ENCODE peak calls at places on chromosomes 3 and 15, in six cellular contexts. N is transverse colon; I is CD4-positive, CD25-positive, alpha-beta regulatory T cell; F is body of pancreas; X is bronchial epithelial cell; T is right cardiac atrium. U is an unnamed sample. For H3K27me3, the result is how much of the 10 kb centered on the place peaks cover.

GRCh38 chr3:188294113-188294512 is 140.2 kb downstream of the LPP start:
- DNase-seq in T (no peak), F (no peak), N (no peak), I (no peak), X (no peak), U (no peak)

GRCh38 chr15:25596644-25597562 is 158.1 kb upstream of the UBE3A start:
- DNase-seq in X (no peak), F (no peak), I (no peak), T (peak), N (no peak), U (no peak)

GRCh38 chr15:25345943-25346342 is 92.9 kb downstream of the UBE3A start:
- DNase-seq in I (no peak), F (peak), N (no peak), X (peak), T (peak), U (peak)

GRCh38 chr3:70829101-70829500 is 516.7 kb upstream of the MDFIC2 start:
- DNase-seq in X (no peak), I (no peak), T (no peak), F (no peak), N (no peak), U (no peak)

GRCh38 chr3:140004271-140004670 is 69.3 kb downstream of the CLSTN2 start:
- DNase-seq in I (no peak), T (no peak), N (no peak), X (no peak), F (no peak), U (no peak)

GRCh38 chr3:158953131-158953530 is 151.3 kb downstream of the MFSD1 start:
- DNase-seq in X (peak), N (no peak), I (no peak), T (no peak), F (no peak), U (peak)

GRCh38 chr15:62063851-62064635 is 2.7 kb upstream of the C2CD4A start:
- DNase-seq in X (peak), T (no peak), I (no peak), F (peak), N (no peak), U (peak)

GRCh38 chr3:87997298-87997697 is 61.5 kb downstream of the CGGBP1 start:
- DNase-seq in T (no peak), I (no peak), F (peak), N (peak), X (peak), U (no peak)

GRCh38 chr3:11774296-11774877 is 72.3 kb downstream of the TAMM41 start:
- DNase-seq in N (peak), X (peak), F (peak), T (no peak), I (no peak), U (peak)

GRCh38 chr15:66482539-66482938 is 15.0 kb downstream of the SNAPC5 start:
- DNase-seq in F (no peak), T (no peak), N (no peak), X (no peak), I (no peak), U (no peak)
- H3K27me3 ChIP-seq in F (under half), T (under half), N (under half), X (under half), I (under half), U (under half)

GRCh38 chr3:3281024-3281423 is 101.5 kb upstream of the CRBN start:
- DNase-seq in T (no peak), X (no peak), F (no peak), I (no peak), N (no peak), U (no peak)

GRCh38 chr3:3288288-3288687 is 108.8 kb upstream of the CRBN start:
- DNase-seq in I (no peak), T (no peak), N (no peak), X (no peak), F (no peak), U (no peak)

DNA sequence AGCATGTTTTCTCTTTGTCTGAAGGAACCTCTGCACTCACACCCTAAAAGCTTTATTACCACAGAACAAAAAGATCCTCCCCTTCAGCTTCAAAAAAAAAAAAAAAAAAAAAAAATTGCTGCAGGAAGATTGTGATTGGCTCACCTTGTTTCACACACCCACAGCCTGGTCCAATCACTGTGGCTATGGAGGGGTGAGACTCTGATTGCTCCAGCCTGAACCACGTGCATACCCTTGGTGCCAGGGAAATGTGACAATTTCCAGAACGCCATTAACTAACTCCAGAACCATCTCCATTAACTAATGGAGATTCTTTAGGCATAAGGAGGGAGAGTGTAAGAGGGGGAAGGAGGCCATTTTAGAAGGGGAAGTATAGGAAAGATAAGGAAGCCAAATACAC is 106.5 kb upstream of the CRBN start:
- DNase-seq in N (no peak), F (no peak), T (no peak), I (no peak), X (no peak), U (no peak)
- H3K27me3 ChIP-seq in N (under half), F (under half), T (under half), I (under half), X (under half), U (under half)

DNA sequence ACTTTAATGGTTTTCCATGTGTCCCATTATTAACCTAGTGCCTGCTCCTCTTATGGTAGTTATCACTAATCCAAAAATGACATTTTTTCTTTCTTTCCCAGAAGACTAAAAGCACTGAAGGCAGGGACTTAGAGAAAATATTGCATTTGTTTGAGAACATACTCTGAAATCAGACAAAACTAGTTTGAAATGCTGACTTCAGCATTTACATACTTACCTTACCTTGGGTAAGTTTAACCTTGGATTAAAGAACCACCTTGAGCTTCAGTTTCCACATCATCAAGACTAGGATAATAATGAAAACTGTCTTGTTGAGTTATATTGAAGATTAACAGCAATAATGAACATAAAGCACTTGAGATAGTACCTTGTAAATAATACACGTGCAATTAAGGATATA is 413.0 kb downstream of the SOX2 start:
- DNase-seq in X (no peak), I (no peak), F (no peak), T (no peak), N (no peak), U (no peak)
- H3K27me3 ChIP-seq in X (under half), I (under half), F (under half), T (under half), N (under half), U (under half)

DNA sequence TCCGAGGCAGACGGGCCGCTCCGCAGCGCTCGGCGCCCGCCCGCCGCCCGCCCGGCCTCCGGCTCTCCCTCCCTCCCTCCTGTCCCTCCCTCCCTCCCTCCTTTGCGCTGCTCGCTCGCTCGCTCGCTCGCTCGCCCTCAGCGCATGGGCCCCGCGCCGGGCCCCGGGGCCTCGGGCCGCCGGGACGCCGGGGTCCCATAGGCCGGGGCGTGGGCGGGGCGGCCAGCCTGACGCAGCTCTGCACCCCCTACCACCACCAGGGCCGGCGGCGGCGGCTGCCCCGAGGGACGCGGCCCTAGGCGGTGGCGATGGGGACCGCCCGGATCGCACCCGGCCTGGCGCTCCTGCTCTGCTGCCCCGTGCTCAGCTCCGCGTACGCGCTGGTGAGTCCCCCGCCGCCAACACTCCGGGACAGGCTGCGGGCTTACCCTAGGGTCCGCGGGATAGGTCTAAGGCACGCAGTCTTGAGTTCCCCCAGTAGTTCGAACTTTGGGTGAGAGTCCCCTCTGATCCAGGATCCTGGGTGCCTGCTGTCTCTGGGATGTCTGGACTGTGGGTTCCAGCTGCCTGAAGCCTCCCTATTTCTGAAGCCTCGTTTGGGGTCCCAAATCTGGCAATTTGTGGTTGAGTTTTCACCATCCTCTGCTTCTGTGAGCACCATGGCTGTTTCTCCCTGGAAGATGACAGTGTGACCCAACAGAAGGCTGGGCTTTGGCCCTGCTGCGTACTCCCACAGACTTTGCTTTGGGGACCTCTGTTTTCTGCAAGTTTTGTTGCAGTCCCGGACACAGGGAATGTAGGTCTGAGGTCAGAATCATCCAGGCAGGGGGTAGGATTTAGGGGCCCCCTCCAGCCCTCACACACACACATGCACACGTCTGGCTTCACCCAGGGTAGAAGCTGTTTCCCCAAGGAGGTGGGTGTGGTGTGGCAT is 6.0 kb downstream of the PTH1R start:
- DNase-seq in F (peak), I (no peak), X (no peak), N (no peak), T (peak), U (no peak)
- H3K27me3 ChIP-seq in F (under half), I (under half), X (under half), N (half or more), T (under half), U (half or more)

DNA sequence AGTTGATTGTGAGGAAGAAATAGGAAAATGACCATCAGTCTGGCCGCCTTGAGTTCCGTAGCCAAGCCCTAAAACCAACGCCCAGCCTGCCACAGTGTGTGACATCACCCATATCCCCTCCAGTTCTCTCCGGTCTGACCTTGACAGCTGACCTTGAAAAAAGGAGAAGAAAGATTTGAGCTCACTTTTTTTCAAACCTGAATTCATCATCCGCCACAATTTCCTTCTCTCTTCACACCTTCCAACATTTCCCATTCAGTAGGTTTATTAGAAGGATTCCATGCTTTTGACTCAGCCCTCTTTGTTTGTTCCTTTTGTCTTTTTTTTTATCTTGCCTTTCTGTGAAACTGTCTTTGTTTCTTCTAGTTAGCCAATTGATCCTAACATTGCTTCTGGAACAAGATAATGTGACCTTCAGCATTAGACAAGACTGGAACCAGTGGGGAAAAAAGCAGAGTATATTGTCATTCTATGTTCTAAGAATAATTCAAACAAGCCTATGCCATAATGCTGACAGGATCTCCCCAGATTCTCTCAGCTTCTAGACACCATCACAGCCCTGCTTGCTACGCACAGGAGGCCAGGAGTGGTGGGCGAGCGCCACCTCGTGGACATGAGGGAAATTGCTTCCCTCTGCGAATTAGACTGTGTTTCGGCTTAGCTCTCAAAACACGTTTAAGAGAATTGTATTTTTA is 283.1 kb downstream of the FGF12 start:
- DNase-seq in X (peak), F (peak), N (peak), I (peak), T (peak), U (peak)
- H3K27me3 ChIP-seq in X (under half), F (under half), N (under half), I (under half), T (under half), U (under half)

DNA sequence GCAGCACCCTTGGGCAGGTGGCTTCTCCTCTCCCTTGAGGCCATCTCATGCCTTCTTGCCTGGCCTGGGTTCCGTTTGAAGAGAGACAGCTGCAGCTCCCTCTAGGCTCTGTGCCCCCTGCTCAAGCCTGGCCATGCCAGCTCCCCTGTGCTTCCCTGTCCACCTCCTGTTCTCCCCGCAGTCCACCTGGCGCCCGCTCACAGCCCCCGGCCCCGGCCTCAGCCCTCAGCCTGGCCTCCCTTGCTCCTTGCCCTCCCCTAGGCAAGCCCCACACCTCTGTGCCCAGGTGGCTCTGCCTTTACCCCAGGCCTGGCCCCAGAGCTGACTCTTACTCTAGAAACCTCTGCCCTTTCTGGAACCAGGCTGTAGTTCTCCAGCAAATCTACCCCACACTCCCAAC is 13.9 kb upstream of the RHO start:
- DNase-seq in F (no peak), I (no peak), T (no peak), X (no peak), N (no peak), U (no peak)
- H3K27me3 ChIP-seq in F (under half), I (under half), T (under half), X (under half), N (under half), U (under half)

GRCh38 chr15:28098360-28098765 is 752 bp downstream of the OCA2 start:
- DNase-seq in N (no peak), I (peak), X (no peak), F (no peak), T (no peak), U (no peak)
- H3K27me3 ChIP-seq in N (half or more), I (under half), X (under half), F (under half), T (under half), U (half or more)

DNA sequence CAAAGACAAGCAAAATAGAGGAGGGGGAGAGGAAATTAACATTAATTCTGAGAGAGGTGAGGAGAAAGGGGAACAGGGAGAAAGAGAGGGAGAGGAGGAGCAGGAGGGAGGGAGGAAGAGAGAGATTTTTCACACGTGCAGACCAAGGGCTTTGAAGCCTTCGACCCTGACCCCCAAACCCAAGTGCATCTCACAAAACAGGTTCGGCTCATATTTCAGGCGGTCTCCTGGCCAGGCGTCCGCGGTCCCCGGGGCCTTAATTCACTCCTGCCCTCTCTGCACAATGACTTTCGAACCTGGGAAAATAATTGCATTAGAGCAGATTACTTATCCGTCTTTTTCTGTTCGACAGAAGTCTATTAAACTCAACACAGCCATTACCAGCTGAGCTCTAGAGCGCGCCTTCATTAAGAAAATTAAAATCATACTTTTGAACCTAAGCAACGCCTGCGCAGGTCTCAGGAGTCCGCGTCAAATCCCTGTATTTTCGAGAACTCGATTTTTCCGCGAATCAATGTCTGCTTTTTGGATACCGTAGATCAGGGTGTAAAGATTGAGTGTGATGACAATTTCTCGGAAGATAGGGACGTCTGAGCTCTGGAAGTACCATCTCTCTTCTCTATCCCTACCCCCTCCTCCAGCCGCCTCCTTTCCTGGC is 220.7 kb downstream of the MEIS2 start:
- DNase-seq in N (no peak), X (no peak), T (no peak), I (no peak), F (no peak), U (no peak)
- H3K27me3 ChIP-seq in N (half or more), X (under half), T (under half), I (half or more), F (under half), U (half or more)

GRCh38 chr15:48144889-48145288 is 24.1 kb downstream of the SLC24A5 start:
- DNase-seq in F (no peak), I (no peak), N (no peak), T (no peak), X (no peak), U (no peak)

GRCh38 chr15:48147358-48147757 is 26.6 kb downstream of the SLC24A5 start:
- DNase-seq in T (no peak), I (no peak), N (no peak), X (peak), F (no peak), U (no peak)

GRCh38 chr15:48145923-48146322 is 25.1 kb downstream of the SLC24A5 start:
- DNase-seq in X (no peak), T (no peak), I (no peak), F (no peak), N (no peak), U (no peak)

DNA sequence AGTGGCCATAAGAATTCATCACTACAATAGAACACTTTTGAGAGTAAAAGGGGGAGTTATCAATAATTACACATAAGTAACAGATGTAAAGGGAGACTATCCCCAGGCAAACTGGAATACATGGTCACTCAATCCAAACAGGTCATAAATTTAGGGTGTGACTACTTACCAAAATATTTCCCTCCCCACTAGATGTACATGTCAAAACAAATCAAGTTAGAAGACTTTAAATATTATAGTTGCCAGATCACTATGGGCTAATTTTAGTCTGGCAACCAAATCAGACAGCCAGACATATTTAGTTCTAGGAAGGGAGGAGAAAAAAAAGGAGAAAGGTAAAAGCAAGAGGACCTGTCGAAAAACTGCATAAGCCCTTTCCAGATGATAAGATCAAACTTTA is 23.1 kb downstream of the SLC24A5 start:
- DNase-seq in I (no peak), T (no peak), X (peak), N (no peak), F (no peak), U (peak)
- H3K27me3 ChIP-seq in I (under half), T (under half), X (under half), N (under half), F (under half), U (under half)

GRCh38 chr3:34955684-34956083 is 683.6 kb upstream of the ARPP21 start:
- DNase-seq in T (no peak), N (no peak), I (no peak), X (no peak), F (no peak), U (no peak)

GRCh38 chr3:34957707-34958106 is 681.6 kb upstream of the ARPP21 start:
- DNase-seq in X (peak), F (no peak), T (no peak), I (no peak), N (no peak), U (no peak)

DNA sequence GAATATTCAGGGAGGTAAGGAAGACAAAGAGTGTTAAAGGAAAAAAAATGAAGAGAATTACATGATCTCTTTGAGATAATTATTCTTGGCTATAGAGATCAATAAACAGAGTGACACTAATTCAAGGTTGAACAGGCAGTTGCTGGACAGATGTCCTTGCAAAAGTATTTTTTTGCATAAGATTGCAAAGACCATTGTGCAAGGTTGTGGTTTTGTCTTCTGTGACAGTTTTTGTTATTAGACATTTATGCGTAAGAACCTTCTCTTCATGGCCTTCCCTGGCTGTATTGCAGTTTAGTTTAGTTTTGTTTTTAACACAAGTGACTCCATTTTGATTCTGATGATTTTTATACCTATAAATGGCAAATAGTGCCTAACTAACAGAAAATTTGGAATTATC is 682.8 kb upstream of the ARPP21 start:
- DNase-seq in X (no peak), T (no peak), F (no peak), I (no peak), N (no peak), U (no peak)
- H3K27me3 ChIP-seq in X (under half), T (under half), F (under half), I (under half), N (under half), U (under half)